ENCODE peak calls at places on chromosome 18, in six cellular contexts. B is left ventricle myocardium inferior, E is fibroblast of lung, A is brain microvascular endothelial cell, J is GM13976, P is mammary epithelial cell. C is an unnamed sample.

GRCh38 chr18:40553029-40553428 is 1402.0 kb upstream of the PIK3C3 start:
- DNase-seq in J (no peak), E (peak; percentile 19), P (peak; percentile 49), A (no peak), B (no peak), C (no peak)

GRCh38 chr18:31942301-31942998 is 478 bp downstream of the TRAPPC8 start:
- DNase-seq in J (peak; percentile 73), P (peak; percentile 67), B (no peak), E (peak; percentile 70), A (peak; percentile 31), C (peak; percentile 52)

GRCh38 chr18:47758000-47758399 is 172.5 kb downstream of the SMAD2 start:
- DNase-seq in B (no peak), J (no peak), P (no peak), E (no peak), A (no peak), C (no peak)

GRCh38 chr18:79846936-79847557 is 49.3 kb downstream of the KCNG2 start:
- DNase-seq in A (no peak), B (no peak), J (no peak), E (no peak), P (no peak), C (no peak)

GRCh38 chr18:25594351-25594750 is 242.4 kb upstream of the ZNF521 start:
- DNase-seq in A (peak; percentile 51), P (peak; percentile 37), B (no peak), J (no peak), E (peak; percentile 75), C (no peak)

GRCh38 chr18:11808001-11808855 is 43.0 kb upstream of the CHMP1B start:
- DNase-seq in B (no peak), J (no peak), P (peak; percentile 44), E (peak; percentile 64), A (peak; percentile 60), C (no peak)

GRCh38 chr18:67463829-67464228 is 52.7 kb downstream of the DSEL start:
- DNase-seq in A (no peak), J (no peak), B (no peak), P (peak; percentile 17), E (no peak), C (no peak)

GRCh38 chr18:57715671-57716070 is 87.4 kb downstream of the ATP8B1 start:
- DNase-seq in J (no peak), B (no peak), E (no peak), A (no peak), P (peak; percentile 63), C (no peak)

GRCh38 chr18:9719421-9719981 is 11.4 kb downstream of the RAB31 start:
- DNase-seq in B (no peak), E (peak; percentile 90), J (no peak), P (peak; percentile 83), A (peak; percentile 71), C (no peak)

GRCh38 chr18:10453261-10453884 is 1.1 kb upstream of the APCDD1 start:
- DNase-seq in B (no peak), P (no peak), J (no peak), E (no peak), A (no peak), C (no peak)

GRCh38 chr18:32777049-32777448 is 4.2 kb upstream of the KLHL14 start:
- DNase-seq in A (no peak), E (no peak), B (no peak), P (peak; percentile 26), J (no peak), C (no peak)

GRCh38 chr18:45920367-45920766 is 46.8 kb downstream of the EPG5 start:
- DNase-seq in A (peak; percentile 30), J (no peak), E (peak; percentile 68), P (peak; percentile 89), B (peak; percentile 86), C (no peak)

GRCh38 chr18:75854174-75854573 is 426.7 kb upstream of the SMIM21 start:
- DNase-seq in E (no peak), B (no peak), J (no peak), A (no peak), P (no peak), C (peak; percentile 56)
- TF ChIP-seq CTCF in E (peak; percentile 13), B (peak; percentile 27), J (peak; percentile 19), A (peak; percentile 29), P (peak; percentile 25), C (peak; percentile 46)

GRCh38 chr18:49020129-49020528 is 69.4 kb upstream of the SMAD7 start:
- DNase-seq in E (no peak), A (no peak), J (peak; percentile 31), B (no peak), P (no peak), C (no peak)

GRCh38 chr18:49022311-49023280 is 71.8 kb upstream of the SMAD7 start:
- DNase-seq in J (peak; percentile 13), A (no peak), P (no peak), E (no peak), B (no peak), C (no peak)

GRCh38 chr18:49020621-49021021 is 69.9 kb upstream of the SMAD7 start:
- DNase-seq in E (peak; percentile 32), B (no peak), P (peak; percentile 22), J (no peak), A (peak; percentile 9), C (no peak)

GRCh38 chr18:49021076-49021432 is 70.3 kb upstream of the SMAD7 start:
- DNase-seq in B (no peak), E (no peak), J (no peak), A (no peak), P (no peak), C (no peak)

GRCh38 chr18:49021433-49022129 is 70.8 kb upstream of the SMAD7 start:
- DNase-seq in B (peak; percentile 38), A (peak; percentile 33), P (peak; percentile 84), E (peak; percentile 29), J (peak; percentile 77), C (peak; percentile 78)
- TF ChIP-seq CTCF in B (peak; percentile 47), A (peak; percentile 74), P (peak; percentile 28), E (peak; percentile 45), J (peak; percentile 39), C (peak; percentile 68)

GRCh38 chr18:65436430-65436829 is 314.4 kb upstream of the CDH7 start:
- DNase-seq in E (no peak), A (no peak), B (no peak), P (no peak), J (no peak), C (no peak)
- TF ChIP-seq CTCF in E (no peak), A (no peak), B (no peak), P (no peak), J (no peak), C (no peak)

DNA sequence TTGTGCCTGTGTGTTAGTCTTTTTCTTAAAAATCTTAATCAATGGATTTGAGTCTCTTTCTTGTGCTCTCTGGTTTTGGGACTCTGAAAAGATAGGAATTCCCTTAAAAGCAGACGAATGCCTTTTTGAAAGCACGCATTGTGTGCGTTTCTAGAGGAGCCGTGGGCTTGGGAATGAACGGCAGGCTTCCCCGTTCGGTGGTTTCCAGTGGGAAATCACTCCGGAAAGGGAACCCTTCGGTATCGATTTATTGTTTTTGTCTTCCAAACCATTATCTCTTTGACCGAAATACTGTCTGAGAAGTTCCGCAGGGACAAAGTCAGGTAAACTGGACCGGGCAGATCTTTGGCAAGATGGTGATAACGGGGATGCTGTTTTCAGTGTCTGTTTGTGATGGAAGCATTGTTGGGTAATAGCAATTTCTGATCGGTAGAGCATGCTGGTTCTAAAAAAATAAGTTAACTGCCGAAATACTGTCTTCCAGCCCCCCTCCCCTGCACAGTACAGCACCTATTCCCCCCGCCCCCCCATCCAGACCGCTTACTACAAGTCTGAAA is 429 bp downstream of the SETBP1 start:
- DNase-seq in E (no peak), J (peak; percentile 38), B (no peak), P (no peak), A (no peak), C (no peak)
- TF ChIP-seq CTCF in E (no peak), J (no peak), B (no peak), P (no peak), A (no peak), C (no peak)

GRCh38 chr18:62402342-62402948 is 77.3 kb downstream of the TNFRSF11A start:
- DNase-seq in A (no peak), J (no peak), B (no peak), E (no peak), P (no peak), C (no peak)

GRCh38 chr18:62400916-62401315 is 75.8 kb downstream of the TNFRSF11A start:
- DNase-seq in J (no peak), E (no peak), B (no peak), A (no peak), P (no peak), C (no peak)

GRCh38 chr18:62398291-62398690 is 73.2 kb downstream of the TNFRSF11A start:
- DNase-seq in E (no peak), A (no peak), B (no peak), J (no peak), P (no peak), C (no peak)

GRCh38 chr18:62399306-62399705 is 74.2 kb downstream of the TNFRSF11A start:
- DNase-seq in P (no peak), E (no peak), B (no peak), A (no peak), J (no peak), C (no peak)

DNA sequence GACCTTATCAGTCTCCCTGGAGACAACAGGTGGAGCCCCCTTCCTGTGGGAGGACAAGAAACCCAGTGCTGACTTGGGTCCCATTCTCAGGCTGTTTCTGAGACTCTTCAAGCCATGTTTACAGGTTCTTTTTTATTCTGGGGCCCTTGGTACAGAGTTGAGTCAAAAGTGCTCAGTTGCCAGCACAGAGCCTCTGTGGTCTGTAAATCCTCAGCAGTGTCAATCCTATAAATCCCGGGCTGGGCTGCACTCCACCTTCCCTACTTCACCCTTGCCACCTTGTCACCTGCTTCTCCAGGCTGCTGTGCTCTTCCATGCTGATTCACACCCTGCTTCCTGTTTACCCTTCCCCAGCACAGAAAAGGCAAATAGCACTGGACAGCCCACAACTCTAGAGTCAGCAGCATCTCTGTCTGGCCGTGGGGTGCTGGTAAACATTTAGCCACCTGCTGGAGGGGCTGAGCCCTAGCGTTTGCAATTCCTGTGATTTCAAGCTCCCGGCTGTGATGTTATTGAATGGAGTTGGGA is 74.7 kb downstream of the TNFRSF11A start:
- DNase-seq in P (peak; percentile 7), E (no peak), J (no peak), B (no peak), A (no peak), C (no peak)
- TF ChIP-seq CTCF in P (peak; percentile 10), E (peak; percentile 12), J (no peak), B (no peak), A (peak; percentile 55), C (no peak)

DNA sequence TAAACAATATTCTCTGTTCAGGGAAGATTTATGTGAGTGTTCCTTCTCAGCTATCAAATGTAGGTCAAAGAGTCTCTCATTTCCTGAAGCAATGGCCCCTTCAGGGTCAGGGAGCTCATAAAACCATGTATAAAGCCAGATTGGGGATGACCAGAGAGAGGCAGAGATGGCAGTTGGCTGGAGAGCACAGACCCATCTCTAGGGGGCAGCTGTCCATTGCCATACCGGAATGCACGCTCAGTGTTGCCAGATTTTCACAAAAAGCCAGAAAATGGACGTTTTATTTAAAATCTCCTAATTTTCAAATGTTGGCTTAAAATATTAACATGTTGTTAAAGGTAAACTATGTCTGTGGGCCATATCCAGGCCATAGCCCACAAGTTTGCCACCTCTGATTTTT is 1920.7 kb upstream of the CELF4 start:
- DNase-seq in J (no peak), E (no peak), A (no peak), B (no peak), P (no peak), C (no peak)
- TF ChIP-seq CTCF in J (no peak), E (peak; percentile 8), A (peak; percentile 31), B (no peak), P (no peak), C (no peak)

DNA sequence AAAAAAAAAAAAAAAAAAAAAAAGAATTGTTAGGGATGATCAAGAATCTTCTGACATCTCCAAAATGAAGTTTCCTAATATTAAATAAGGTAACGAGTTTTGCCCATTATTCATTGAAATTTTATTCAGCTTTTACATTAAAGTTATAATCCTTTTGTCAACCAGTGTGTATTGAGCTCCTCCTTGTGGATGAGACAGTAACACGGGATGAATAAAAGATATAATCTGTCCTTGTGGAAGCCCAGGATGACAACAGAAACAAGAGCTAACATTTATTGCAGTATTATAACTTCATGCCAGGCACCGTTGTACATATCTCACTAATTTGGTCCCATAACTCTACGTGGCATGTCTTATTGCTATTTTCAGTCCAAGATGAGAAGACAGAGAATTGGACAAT is 33.4 kb upstream of the SERPINB7 start:
- DNase-seq in A (peak; percentile 46), J (no peak), E (no peak), P (peak; percentile 40), B (no peak), C (no peak)
- TF ChIP-seq CTCF in A (peak; percentile 56), J (no peak), E (peak; percentile 33), P (peak; percentile 80), B (no peak), C (no peak)